ENCODE peak calls at places on chromosome X, in eight cellular contexts. K is progenitor cell of endocrine pancreas, C is GM10248, J is Calu3, N is GM06990, G is AG09319, I is thyroid gland, R is foreskin keratinocyte. Y is an unnamed sample.

GRCh38 chrX:41922125-41922521 is 1.2 kb downstream of the CASK start:
- DNase-seq in K (no peak), N (no peak), I (no peak), C (peak), J (no peak), R (peak), G (no peak), Y (no peak)

GRCh38 chrX:28391528-28391927 is 195.7 kb upstream of the IL1RAPL1 start:
- DNase-seq in G (no peak), C (no peak), J (no peak), I (no peak), N (no peak), K (no peak), R (peak), Y (no peak)

GRCh38 chrX:44175455-44175854 is 168.0 kb downstream of the EFHC2 start:
- DNase-seq in G (no peak), C (no peak), N (no peak), K (no peak), R (no peak), J (no peak), I (no peak), Y (no peak)

GRCh38 chrX:47200385-47201150 is 6.9 kb downstream of the UBA1 start:
- DNase-seq in J (no peak), C (no peak), I (no peak), K (no peak), R (peak), N (no peak), G (peak), Y (no peak)

GRCh38 chrX:6067600-6067999 is 161.1 kb downstream of the NLGN4X start:
- DNase-seq in K (no peak), N (no peak), I (no peak), R (peak), G (no peak), C (no peak), J (no peak), Y (no peak)

GRCh38 chrX:143854006-143854405 is 29.9 kb upstream of the UBE2NL start:
- DNase-seq in N (no peak), I (no peak), R (peak), G (peak), J (no peak), K (no peak), C (no peak), Y (no peak)

GRCh38 chrX:153307546-153308175 is 13.9 kb downstream of the PNMA6F start:
- DNase-seq in I (no peak), N (no peak), K (no peak), R (no peak), J (no peak), C (no peak), G (no peak), Y (no peak)

GRCh38 chrX:155216940-155217450 is 735 bp downstream of the VBP1 start:
- DNase-seq in C (peak), R (peak), K (no peak), G (no peak), J (no peak), I (peak), N (no peak), Y (no peak)

GRCh38 chrX:38985375-38985774 is 184.1 kb downstream of the MID1IP1 start:
- DNase-seq in R (no peak), K (no peak), J (no peak), N (no peak), C (peak), I (no peak), G (no peak), Y (peak)
- TF ChIP-seq CTCF in R (peak), K (no peak), J (no peak), N (no peak), C (no peak), I (no peak), G (no peak), Y (no peak)

DNA sequence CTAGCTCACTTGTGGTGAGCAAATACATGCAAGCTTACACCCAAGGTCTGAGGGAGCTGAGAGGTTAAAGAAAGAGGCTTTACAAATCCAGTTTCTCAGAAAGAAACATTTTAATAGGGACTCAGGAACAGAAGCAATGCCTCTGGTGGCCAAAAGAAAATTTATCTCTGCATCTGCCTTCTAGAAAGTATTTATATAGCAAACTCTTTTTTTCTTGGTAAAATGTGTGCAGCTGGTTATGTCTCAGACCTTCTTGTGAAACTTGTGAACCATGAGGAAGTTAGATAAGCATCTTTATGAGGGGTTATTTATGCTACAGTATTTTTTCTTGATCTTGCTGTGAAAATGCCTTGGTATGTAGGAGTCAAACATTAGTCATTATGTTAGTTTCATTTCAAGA is 48.5 kb upstream of the CYSLTR1 start:
- DNase-seq in G (no peak), C (no peak), J (no peak), R (peak), N (peak), K (no peak), I (no peak), Y (no peak)
- TF ChIP-seq CTCF in G (no peak), C (no peak), J (no peak), R (peak), N (peak), K (no peak), I (no peak), Y (no peak)

GRCh38 chrX:15274946-15275345 is 5.1 kb upstream of the ASB9 start:
- DNase-seq in C (no peak), G (no peak), N (no peak), I (no peak), J (no peak), R (no peak), K (no peak), Y (no peak)
- TF ChIP-seq CTCF in C (no peak), G (no peak), N (no peak), I (no peak), J (no peak), R (no peak), K (no peak), Y (no peak)

DNA sequence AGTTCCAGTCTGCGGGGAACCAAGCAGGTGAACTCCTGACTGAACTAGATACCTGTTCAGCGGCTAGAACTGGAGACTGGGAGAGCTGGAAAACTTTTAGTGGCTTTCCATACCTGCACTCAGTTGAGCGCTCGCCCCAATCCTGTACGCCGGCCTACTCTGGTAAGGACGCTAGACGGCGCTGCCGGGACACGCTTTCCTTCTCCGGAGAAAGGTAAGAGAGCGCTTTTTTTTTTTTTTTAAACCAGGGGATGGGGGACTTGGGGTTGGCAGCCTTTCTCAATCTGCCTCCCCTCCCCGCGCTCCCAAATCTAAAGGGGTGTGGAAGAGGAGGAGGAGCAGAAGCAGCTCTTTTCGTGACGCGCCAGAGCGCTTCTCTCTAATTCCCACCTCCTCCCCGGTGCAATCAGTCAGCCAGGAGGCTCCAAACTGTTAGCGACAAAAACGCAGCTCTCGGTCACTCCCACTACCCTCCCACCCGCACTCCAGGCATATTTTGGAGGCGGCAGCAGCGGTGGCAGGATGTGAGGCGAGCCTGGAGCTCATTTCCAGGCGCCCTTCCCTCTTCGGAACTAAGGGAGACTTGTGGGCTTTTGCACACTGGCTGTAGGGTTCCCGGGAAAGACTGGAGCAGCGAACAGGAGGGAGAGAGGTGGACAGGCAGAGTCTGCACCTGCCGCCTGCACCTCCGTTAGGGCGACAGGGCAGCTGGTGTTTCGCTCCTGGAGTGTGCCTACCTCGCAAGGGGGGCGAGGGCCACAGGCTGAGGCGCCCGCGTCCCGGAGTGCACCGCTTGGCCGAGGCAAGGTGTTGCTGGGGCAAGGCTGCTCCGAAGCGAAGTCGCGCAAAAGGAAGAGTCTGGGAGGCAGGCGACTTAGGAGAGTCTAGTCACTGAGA is at the start of gene IL1RAPL2:
- DNase-seq in I (peak), J (peak), N (no peak), C (no peak), R (peak), G (no peak), K (peak), Y (peak)
- TF ChIP-seq CTCF in I (peak), J (peak), N (peak), C (no peak), R (peak), G (peak), K (peak), Y (peak)

GRCh38 chrX:150456466-150456865 is 93.3 kb downstream of the MAMLD1 start:
- DNase-seq in J (no peak), R (peak), C (no peak), K (no peak), G (no peak), I (no peak), N (no peak), Y (no peak)
- TF ChIP-seq CTCF in J (no peak), R (peak), C (no peak), K (no peak), G (no peak), I (no peak), N (no peak), Y (no peak)

DNA sequence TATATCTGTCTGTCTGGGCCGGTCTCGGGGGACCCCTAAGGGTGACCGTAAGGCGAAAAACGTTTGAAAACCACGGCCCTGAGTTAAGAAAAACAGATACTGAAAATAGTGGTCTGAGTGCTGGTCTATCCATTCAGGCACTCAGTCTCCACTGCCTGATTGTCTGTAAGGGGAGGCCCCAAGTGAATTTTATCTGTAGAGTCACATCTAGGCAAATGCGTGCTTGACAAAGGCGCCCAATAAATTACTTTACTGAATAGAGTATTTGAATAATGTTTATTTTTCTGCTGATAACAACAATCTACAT is 461 bp downstream of the HNRNPH2 start:
- DNase-seq in K (no peak), R (no peak), G (no peak), C (no peak), I (no peak), N (no peak), J (no peak), Y (no peak)
- TF ChIP-seq CTCF in K (no peak), R (no peak), G (no peak), C (no peak), I (no peak), N (no peak), J (no peak), Y (no peak)

GRCh38 chrX:134633832-134634231 is 24.4 kb downstream of the PLAC1 start:
- DNase-seq in K (no peak), N (no peak), R (no peak), G (no peak), I (no peak), J (no peak), C (no peak), Y (no peak)

GRCh38 chrX:134628663-134629062 is 29.6 kb downstream of the PLAC1 start:
- DNase-seq in J (no peak), G (no peak), N (no peak), R (no peak), C (no peak), I (no peak), K (no peak), Y (no peak)

GRCh38 chrX:134632386-134632785 is 25.9 kb downstream of the PLAC1 start:
- DNase-seq in C (no peak), K (no peak), I (no peak), G (no peak), R (no peak), J (no peak), N (no peak), Y (no peak)

GRCh38 chrX:134634691-134635090 is 23.6 kb downstream of the PLAC1 start:
- DNase-seq in I (no peak), N (no peak), C (no peak), J (no peak), R (no peak), G (no peak), K (no peak), Y (no peak)

DNA sequence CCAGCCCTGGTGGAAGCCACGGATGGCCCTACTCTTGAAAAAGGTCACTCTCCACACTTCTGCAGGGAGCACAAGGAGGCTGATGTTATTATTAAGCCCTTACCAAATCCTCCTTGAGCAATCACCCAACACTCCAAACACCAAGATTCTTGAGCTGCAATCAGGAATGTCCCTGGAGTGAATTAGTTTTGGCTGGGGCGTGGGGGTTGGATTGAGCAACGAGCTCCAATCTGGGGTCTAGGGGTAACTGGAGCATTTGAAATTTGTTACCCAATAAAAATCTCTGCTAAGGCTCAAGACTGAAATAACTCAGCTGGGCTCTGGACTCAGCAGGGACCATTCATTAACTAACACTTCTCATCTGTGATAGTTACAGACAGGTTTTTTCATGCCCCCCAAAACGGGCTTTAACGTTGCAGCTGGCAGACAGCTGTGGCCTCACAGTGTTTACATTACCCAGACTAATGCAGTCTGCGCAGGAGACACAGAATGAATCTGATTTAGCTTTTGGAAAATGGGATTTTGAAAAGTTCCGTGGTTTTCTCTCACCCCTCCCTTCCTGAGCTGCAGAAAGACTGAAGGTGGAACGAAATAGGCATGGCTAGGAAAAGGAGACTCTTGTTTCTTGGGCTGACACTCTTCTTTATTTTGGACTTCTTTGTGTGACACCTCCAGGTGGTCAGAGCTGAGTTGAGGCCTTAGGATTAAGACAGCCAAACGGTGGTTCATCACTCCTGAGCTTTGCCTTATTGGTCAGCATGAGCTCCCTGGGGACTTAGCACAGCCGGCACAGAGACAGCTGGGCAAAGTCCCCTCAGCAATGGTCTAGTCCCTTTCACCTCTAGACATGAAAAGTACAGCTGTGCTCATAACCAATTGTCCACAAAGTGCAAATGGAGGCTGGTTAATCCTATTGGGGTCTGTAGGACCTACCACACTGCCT is 26.6 kb downstream of the PLAC1 start:
- DNase-seq in G (peak), N (no peak), R (no peak), C (no peak), I (peak), J (no peak), K (no peak), Y (no peak)
- TF ChIP-seq CTCF in G (no peak), N (no peak), R (no peak), C (no peak), I (no peak), J (no peak), K (no peak), Y (no peak)

DNA sequence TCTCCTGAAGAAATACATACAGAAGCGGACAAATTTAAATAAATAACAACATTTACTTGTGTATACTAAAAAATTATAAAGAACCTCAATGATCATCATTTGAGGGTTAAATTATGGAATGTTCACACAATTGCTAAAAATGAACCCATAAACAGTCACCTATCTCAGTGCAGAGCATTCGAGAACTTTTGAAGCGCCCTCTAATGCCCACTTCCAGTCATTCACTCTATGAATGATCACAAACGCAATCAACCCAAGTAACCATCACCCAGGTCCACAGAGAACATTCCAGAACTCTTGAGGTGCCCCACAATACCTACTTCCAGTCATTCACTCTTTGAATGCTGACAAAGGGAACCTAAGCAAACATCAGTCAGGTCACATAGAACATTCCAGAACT is 103.5 kb upstream of the PLAC1 start:
- DNase-seq in K (no peak), C (peak), I (no peak), J (peak), G (no peak), N (no peak), R (no peak), Y (peak)
- TF ChIP-seq CTCF in K (peak), C (peak), I (no peak), J (peak), G (peak), N (peak), R (peak), Y (peak)

DNA sequence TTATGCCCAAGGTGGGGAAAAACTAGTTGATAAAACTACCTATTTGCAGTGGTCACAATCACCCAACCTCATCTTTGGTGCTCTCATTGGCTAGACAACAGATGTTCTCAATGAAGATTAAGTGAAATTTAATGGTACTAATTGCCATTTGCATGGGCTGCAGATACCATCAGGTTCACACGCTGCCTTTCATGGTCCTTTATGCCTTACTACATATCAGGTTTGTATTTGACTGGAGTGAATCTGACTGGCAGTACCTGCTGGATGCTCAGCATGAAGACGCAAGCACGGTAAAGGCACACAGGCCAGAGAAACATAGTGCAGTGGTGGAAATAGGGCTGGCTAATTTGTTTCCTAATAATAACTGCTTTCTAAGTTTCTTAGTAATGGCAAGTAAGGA is 48.3 kb downstream of the DCX start:
- DNase-seq in G (no peak), J (no peak), N (no peak), C (no peak), K (no peak), R (no peak), I (no peak), Y (no peak)
- TF ChIP-seq CTCF in G (no peak), J (no peak), N (no peak), C (no peak), K (no peak), R (no peak), I (no peak), Y (no peak)

GRCh38 chrX:72609313-72609712 is 36.7 kb upstream of the HDAC8 start:
- DNase-seq in R (peak), J (peak), K (no peak), C (no peak), I (no peak), N (no peak), G (no peak), Y (no peak)
- TF ChIP-seq CTCF in R (peak), J (peak), K (peak), C (no peak), I (no peak), N (peak), G (no peak), Y (no peak)